ENCODE peak calls at places on chromosomes 6 and 20, in five cellular contexts. J, L, P, Q and X are unnamed samples. For H3K36me3, the result is how much of the 10 kb centered on the place peaks cover.

GRCh38 chr6:57038906-57039305 is 7.6 kb upstream of the KIAA1586 start:
- DNase-seq in J (no peak), L (no peak), P (no peak), Q (no peak), X (no peak)

GRCh38 chr6:39357998-39358686 is 35.6 kb upstream of the KCNK16 start:
- DNase-seq in J (no peak), L (peak), P (no peak), Q (peak), X (no peak)

GRCh38 chr6:145116591-145117178 is 618.6 kb downstream of the EPM2A start:
- DNase-seq in J (no peak), L (no peak), P (no peak), Q (no peak), X (no peak)

GRCh38 chr6:168136001-168136400 is 57.0 kb upstream of the FRMD1 start:
- DNase-seq in J (no peak), L (no peak), P (no peak), Q (no peak), X (no peak)

GRCh38 chr6:84554069-84554468 is 210.3 kb downstream of the TBX18 start:
- DNase-seq in J (no peak), L (no peak), P (no peak), Q (no peak), X (no peak)

GRCh38 chr6:27592107-27592480 is 119.2 kb upstream of the ZNF184 start:
- DNase-seq in J (no peak), L (no peak), P (no peak), Q (no peak), X (no peak)

GRCh38 chr6:52514514-52514913 is 62.3 kb downstream of the TRAM2 start:
- DNase-seq in J (no peak), L (peak), P (peak), Q (no peak), X (no peak)

GRCh38 chr6:123564363-123564762 is 72.4 kb downstream of the TRDN start:
- DNase-seq in J (no peak), L (no peak), P (no peak), Q (no peak), X (no peak)

GRCh38 chr6:34015576-34015975 is 130.3 kb downstream of the GRM4 start:
- DNase-seq in J (no peak), L (no peak), P (no peak), Q (no peak), X (no peak)

GRCh38 chr20:38799248-38799647 is 6.2 kb upstream of the PPP1R16B start:
- DNase-seq in J (no peak), L (no peak), P (no peak), Q (no peak), X (peak)

GRCh38 chr6:56527934-56528333 is 114.8 kb downstream of the DST start:
- DNase-seq in J (no peak), L (no peak), P (no peak), Q (no peak), X (no peak)

GRCh38 chr6:119303164-119303887 is 46.2 kb downstream of the MAN1A1 start:
- DNase-seq in J (no peak), L (no peak), P (no peak), Q (no peak), X (no peak)
- H3K36me3 ChIP-seq in J (under half), L (half or more), P (under half), Q (under half), X (under half)

DNA sequence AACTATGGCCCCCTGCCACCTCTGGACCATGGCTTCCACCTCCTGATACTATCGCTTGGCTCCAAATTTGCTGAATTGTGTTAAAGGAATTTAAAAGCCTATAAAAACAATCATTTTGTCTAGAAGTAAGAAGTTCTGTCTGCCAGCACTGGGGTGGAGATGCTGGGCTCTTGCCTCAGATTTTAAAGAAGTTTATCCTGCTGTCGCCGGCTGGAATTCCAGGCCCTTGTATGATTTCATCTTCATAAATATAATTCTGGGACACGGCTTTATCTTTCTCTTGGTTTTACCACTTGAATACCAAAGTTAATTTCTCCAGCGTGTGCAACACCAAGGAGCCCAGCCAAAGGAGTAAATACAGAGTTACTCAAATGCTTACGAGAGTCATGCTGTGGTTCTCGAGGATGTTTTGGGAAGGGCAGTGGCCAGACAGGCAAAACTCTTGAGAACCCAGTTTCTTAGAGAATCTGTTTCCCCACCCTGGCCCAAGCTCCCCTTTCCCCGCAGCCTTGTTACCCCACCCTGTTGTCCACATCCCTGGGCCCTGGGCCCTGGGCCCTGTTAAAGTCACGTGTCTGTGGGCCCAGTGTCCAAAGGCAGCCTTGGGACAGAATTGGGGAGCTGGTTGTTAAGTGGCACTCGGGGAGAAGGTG is 31.9 kb downstream of the C6orf89 start:
- DNase-seq in J (peak), L (no peak), P (peak), Q (no peak), X (no peak)
- H3K36me3 ChIP-seq in J (under half), L (half or more), P (under half), Q (under half), X (under half)

DNA sequence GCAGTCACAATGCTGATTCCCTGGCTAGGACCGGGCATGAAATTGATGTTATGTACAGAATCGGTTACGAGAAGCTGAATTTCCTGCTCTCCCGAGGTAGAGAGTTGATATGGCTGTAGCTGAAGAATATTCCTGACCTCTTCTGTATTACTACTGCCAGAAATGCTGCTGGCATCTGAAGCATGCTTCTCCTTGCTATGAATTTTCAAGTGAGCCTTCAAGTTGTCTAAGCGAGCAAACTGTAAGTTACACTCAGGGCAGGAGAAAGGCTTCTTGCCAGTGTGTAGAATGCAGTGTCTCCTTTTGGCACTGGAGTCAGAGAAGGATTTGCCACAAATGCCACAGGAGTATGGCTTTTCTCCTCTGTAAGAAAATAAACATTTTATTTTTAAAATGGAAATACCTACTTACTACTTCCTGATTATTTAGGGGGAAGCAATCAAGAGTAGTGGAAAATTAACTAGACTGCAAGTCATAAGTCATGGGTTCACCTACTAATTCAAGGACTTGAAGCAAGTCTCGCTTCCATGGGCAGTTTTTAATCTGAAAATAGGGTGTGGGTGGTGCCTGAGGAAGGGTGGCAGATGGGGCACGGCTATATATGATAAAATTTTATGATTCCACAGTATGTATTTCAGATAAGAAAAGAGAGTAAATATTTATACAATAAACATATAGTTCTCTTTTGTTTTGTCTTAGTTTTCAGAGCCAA is 10.8 kb upstream of the MICAL1 start:
- DNase-seq in J (no peak), L (no peak), P (no peak), Q (no peak), X (no peak)
- H3K36me3 ChIP-seq in J (under half), L (half or more), P (half or more), Q (under half), X (half or more)

DNA sequence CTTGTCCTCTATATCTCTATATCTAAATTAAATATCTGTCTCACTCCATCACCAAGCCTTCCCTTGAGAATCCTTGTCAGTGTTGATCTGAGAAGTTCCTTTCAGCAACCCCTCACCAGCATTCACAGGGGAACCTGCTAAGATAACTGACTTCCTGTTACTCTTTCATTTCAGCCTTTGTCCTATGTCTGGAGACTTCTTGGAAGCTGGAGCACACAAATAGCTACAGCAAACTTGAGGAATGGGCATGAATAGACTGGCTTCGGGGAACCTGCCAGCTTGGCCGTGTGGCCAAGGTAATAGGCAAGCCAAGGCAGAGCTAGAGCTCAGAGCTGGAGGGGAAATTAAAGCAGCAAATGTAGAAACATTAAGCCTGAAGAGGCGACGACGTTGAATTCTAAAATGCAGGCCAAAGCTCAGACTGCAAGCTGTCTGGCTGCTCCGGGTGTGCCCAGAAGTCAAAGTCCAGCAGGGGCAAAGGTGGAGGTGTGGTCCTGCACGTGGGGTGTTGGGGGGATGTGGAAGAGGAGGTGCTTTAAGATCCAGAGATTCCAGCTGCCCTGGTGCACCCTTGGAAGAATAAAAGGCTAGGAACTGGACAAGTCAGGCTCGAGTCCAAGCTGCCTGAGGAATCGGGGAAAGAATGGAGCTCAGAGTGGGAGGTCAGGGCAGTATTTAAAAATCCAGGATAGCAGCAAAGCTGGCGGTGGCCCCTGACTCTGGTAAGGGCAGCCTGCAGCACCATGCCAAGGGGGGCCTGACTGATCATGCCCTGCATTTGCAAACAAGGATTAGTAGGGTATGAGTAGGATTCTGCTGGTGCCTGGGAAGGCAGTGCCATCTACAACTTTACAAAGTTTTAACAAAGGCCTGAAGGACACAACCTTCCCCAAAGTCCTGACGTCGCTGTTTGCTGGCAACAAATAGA is 185.0 kb upstream of the SGK1 start:
- DNase-seq in J (peak), L (no peak), P (no peak), Q (peak), X (no peak)
- H3K36me3 ChIP-seq in J (under half), L (under half), P (under half), Q (under half), X (under half)

GRCh38 chr6:2953098-2953497 is 18.3 kb downstream of the SERPINB6 start:
- DNase-seq in J (no peak), L (no peak), P (no peak), Q (no peak), X (no peak)
- H3K36me3 ChIP-seq in J (under half), L (half or more), P (under half), Q (under half), X (under half)

DNA sequence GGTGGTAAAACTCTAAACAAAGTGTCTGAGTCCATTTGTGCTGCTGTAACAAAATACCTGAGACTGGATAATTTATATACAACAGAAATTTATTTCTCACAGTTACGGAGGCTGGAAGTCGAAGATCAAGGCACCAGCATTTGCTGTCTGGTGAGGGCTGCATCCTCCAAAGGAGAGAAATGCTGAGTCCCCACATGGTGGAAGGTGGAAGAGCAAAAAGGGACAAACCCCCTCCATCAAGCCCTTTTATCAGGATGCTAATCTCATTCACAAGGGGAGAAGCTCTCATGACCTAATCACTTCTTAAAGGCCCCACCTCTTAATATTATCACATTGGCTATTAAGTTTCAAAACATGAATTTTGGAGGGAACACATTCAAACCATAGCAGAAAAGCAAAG is 55.9 kb upstream of the SYNJ2 start:
- DNase-seq in J (no peak), L (no peak), P (no peak), Q (no peak), X (no peak)
- H3K36me3 ChIP-seq in J (under half), L (half or more), P (half or more), Q (under half), X (half or more)

DNA sequence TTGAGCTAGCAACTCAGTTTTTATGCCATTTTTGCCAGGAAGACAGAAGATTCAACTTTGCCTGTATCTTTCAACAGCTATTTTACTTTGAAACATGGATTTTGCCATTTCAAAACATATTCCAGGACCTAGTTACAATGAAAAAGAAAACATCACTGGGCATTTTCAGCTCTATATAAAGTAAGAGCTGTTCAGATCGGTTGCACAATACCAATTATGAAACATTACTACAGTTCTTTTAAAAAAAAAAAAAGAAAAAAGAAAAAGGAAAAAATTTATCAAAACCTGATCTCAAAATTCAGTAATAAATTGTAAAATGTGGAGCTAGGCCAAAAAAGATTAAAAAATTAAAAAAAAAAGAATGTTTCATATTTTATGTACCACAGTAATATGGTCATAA is 15.6 kb downstream of the BCLAF1 start:
- DNase-seq in J (no peak), L (no peak), P (no peak), Q (no peak), X (no peak)
- H3K36me3 ChIP-seq in J (under half), L (half or more), P (half or more), Q (under half), X (half or more)

DNA sequence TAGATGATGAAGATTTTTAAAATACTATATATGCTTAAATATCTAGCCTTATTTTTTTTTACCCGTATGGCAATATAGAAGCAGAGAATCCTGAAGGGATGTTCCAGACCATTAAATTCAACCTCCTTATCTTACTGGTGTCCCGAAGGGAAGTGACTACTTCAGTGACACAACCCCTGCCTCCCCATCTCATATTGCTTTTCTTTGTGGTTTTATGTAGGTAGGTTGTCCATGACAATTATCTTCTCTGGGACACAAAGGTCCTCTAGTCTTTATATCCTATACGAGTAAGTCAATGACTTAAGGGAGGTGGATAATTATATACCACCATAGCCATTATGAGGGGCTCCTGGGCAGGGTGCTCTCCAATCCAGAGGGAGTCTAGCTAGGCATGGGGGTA is 57.4 kb upstream of the EMILIN3 start:
- DNase-seq in J (no peak), L (no peak), P (no peak), Q (no peak), X (no peak)
- H3K36me3 ChIP-seq in J (under half), L (half or more), P (half or more), Q (under half), X (half or more)

GRCh38 chr20:32199006-32199405 is 8.5 kb downstream of the PLAGL2 start:
- DNase-seq in J (no peak), L (no peak), P (no peak), Q (no peak), X (no peak)
- H3K36me3 ChIP-seq in J (under half), L (half or more), P (half or more), Q (under half), X (half or more)

GRCh38 chr6:18221288-18221615 is 43.1 kb downstream of the DEK start:
- DNase-seq in J (no peak), L (no peak), P (no peak), Q (no peak), X (no peak)

DNA sequence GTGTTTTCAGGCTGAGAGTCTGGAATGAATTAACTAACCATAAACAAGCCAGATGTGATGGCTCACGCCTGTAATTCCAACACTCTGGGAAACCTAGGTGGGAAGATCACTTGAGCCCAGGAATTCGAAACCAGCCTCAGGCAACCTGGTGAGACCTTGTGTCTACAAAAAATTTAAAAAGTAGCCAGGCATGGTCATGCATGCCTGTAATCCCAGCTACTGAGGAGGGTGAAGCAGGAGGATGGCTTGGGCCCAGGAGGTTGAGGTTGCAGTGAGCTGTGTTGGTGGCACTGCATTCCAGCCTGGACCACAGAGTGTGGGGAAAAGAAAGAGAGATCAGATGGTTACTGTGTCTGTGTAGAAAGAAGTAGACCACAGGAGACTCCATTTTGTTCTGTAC is 37.9 kb downstream of the DEK start:
- DNase-seq in J (no peak), L (peak), P (no peak), Q (no peak), X (no peak)
- H3K36me3 ChIP-seq in J (under half), L (half or more), P (half or more), Q (under half), X (half or more)